ENCODE peak calls at places on chromosomes 6 and 20, in ten cellular contexts. X is fibroblast of lung, Z is esophagus muscularis mucosa, P is glutamatergic neuron, U is IMR-90, W is A673, H is transverse colon, F is endothelial cell, J is MM.1S, O is heart right ventricle. I is an unnamed sample.

GRCh38 chr6:149751239-149751638 is 1.7 kb downstream of the PCMT1 start:
- DNase-seq in U (no peak), W (no peak), J (no peak), X (no peak), H (no peak), Z (no peak), O (no peak), F (no peak), P (no peak), I (no peak)

GRCh38 chr6:30685977-30686907 is at the start of gene PPP1R18:
- DNase-seq in F (peak), P (peak), Z (peak), X (no peak), U (peak), H (peak), J (peak), O (peak), W (peak), I (peak)

GRCh38 chr6:43181942-43182860 is at the start of gene CUL9:
- DNase-seq in J (peak), X (peak), U (peak), W (peak), O (peak), F (peak), Z (no peak), P (peak), H (peak), I (peak)

GRCh38 chr20:50320910-50321796 is 130.5 kb downstream of the CEBPB start:
- DNase-seq in F (peak), O (peak), Z (no peak), P (peak), U (peak), X (peak), J (no peak), H (peak), W (no peak), I (peak)

GRCh38 chr6:22448311-22448711 is 121.1 kb upstream of the HDGFL1 start:
- DNase-seq in X (peak), Z (no peak), P (no peak), F (peak), W (no peak), U (peak), O (no peak), H (no peak), J (no peak), I (no peak)

GRCh38 chr20:52076164-52076563 is 115.4 kb downstream of the ZFP64 start:
- DNase-seq in X (no peak), U (peak), W (peak), H (no peak), O (no peak), J (no peak), Z (no peak), F (no peak), P (no peak), I (no peak)

GRCh38 chr6:16600701-16601100 is 160.6 kb downstream of the ATXN1 start:
- DNase-seq in U (no peak), O (no peak), Z (no peak), H (no peak), X (no peak), F (no peak), W (no peak), P (no peak), J (no peak), I (no peak)

GRCh38 chr6:125169058-125169457 is 15.5 kb downstream of the TPD52L1 start:
- DNase-seq in X (peak), Z (no peak), J (no peak), W (no peak), H (no peak), F (no peak), U (peak), P (no peak), O (no peak), I (no peak)

GRCh38 chr6:42391441-42391840 is 60.3 kb downstream of the TRERF1 start:
- DNase-seq in F (no peak), J (no peak), X (no peak), Z (no peak), H (no peak), O (no peak), P (no peak), U (no peak), W (no peak), I (no peak)

GRCh38 chr6:137749595-137750215 is 117.4 kb upstream of the TNFAIP3 start:
- DNase-seq in P (no peak), X (peak), Z (no peak), U (peak), J (no peak), O (no peak), W (peak), H (no peak), F (no peak), I (no peak)

GRCh38 chr6:7730411-7730810 is 4.5 kb downstream of the BMP6 start:
- DNase-seq in O (no peak), J (no peak), Z (no peak), X (no peak), U (peak), W (no peak), H (no peak), F (no peak), P (no peak), I (no peak)

GRCh38 chr6:11224252-11224965 is 8.1 kb downstream of the NEDD9 start:
- DNase-seq in H (no peak), J (no peak), F (no peak), Z (no peak), X (peak), O (no peak), W (no peak), P (no peak), U (peak), I (no peak)

GRCh38 chr6:16925461-16925860 is 164.2 kb upstream of the ATXN1 start:
- DNase-seq in X (peak), P (no peak), O (no peak), H (no peak), F (no peak), W (no peak), J (no peak), Z (no peak), U (peak), I (no peak)

GRCh38 chr6:111631930-111632460 is 26.3 kb upstream of the TRAF3IP2 start:
- DNase-seq in H (peak), X (no peak), Z (no peak), F (no peak), W (peak), J (no peak), O (no peak), U (no peak), P (no peak), I (no peak)

GRCh38 chr6:158910484-158911075 is 89.4 kb downstream of the RSPH3 start:
- DNase-seq in O (no peak), H (no peak), X (peak), J (no peak), P (no peak), U (no peak), F (no peak), Z (no peak), W (no peak), I (peak)

GRCh38 chr6:169454872-169455204 is 201.2 kb upstream of the THBS2 start:
- DNase-seq in O (no peak), X (no peak), P (no peak), Z (no peak), H (no peak), U (no peak), F (no peak), W (no peak), J (no peak), I (no peak)

GRCh38 chr20:11790047-11790446 is 127.6 kb upstream of the BTBD3 start:
- DNase-seq in W (no peak), O (no peak), Z (no peak), H (no peak), X (no peak), P (no peak), F (no peak), J (peak), U (no peak), I (no peak)

GRCh38 chr20:38175221-38176030 is 10.4 kb upstream of the TGM2 start:
- DNase-seq in W (no peak), F (no peak), X (no peak), Z (no peak), O (no peak), P (no peak), H (no peak), J (no peak), U (no peak), I (no peak)

GRCh38 chr6:167154895-167155294 is 2.9 kb downstream of the GPR31 start:
- DNase-seq in U (no peak), P (no peak), W (no peak), Z (no peak), O (no peak), F (no peak), H (no peak), X (no peak), J (no peak), I (no peak)

GRCh38 chr6:153525998-153526397 is 394.9 kb upstream of the RGS17 start:
- DNase-seq in J (no peak), X (no peak), P (no peak), W (no peak), F (no peak), O (no peak), Z (no peak), H (no peak), U (no peak), I (no peak)

GRCh38 chr20:59756241-59756640 is 151.9 kb downstream of the PHACTR3 start:
- DNase-seq in Z (no peak), J (no peak), U (no peak), P (no peak), O (no peak), H (no peak), W (no peak), X (no peak), F (no peak), I (no peak)

GRCh38 chr6:15658345-15658744 is 4.5 kb downstream of the DTNBP1 start:
- DNase-seq in H (no peak), O (no peak), F (no peak), J (peak), P (no peak), U (no peak), X (no peak), Z (no peak), W (no peak), I (no peak)

GRCh38 chr20:10216146-10216741 is 2.4 kb upstream of the SNAP25 start:
- DNase-seq in U (peak), W (no peak), J (no peak), O (no peak), P (no peak), F (no peak), X (peak), H (no peak), Z (no peak), I (no peak)

GRCh38 chr6:30463651-30464618 is 25.4 kb upstream of the HLA-E start:
- DNase-seq in J (peak), O (no peak), H (peak), U (peak), Z (no peak), X (peak), W (peak), F (no peak), P (no peak), I (peak)

DNA sequence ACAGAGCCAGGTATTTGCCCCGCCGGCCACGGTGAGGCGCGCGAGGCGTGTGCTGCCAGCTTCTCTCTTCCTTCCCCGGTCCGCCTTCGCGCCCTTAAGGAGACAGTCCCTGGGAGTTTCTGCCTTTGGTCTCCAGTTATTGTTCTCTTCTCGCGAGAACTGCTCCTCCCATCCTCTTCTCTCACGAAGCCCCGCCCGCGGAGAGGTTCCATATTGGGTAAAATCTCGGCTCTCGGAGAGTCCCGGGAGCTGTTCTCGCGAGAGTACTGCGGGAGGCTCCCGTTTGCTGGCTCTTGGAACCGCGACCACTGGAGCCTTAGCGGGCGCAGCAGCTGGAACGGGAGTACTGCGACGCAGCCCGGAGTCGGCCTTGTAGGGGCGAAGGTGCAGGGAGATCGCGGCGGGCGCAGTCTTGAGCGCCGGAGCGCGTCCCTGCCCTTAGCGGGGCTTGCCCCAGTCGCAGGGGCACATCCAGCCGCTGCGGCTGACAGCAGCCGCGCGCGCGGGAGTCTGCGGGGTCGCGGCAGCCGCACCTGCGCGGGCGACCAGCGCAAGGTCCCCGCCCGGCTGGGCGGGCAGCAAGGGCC is at the start of gene MAPK14:
- DNase-seq in J (peak), H (peak), X (peak), F (peak), P (peak), O (peak), Z (peak), W (peak), U (peak), I (peak)
- TF ChIP-seq CTCF in J (peak), H (peak), X (peak), F (peak), P (peak), O (peak), Z (peak), W (peak), U (peak), I (peak)

GRCh38 chr20:24151621-24152020 is 163.0 kb upstream of the GGTLC1 start:
- DNase-seq in W (no peak), H (no peak), U (no peak), F (no peak), Z (peak), O (no peak), P (no peak), J (no peak), X (no peak), I (no peak)

GRCh38 chr20:24150406-24150805 is 161.8 kb upstream of the GGTLC1 start:
- DNase-seq in X (no peak), W (no peak), U (no peak), O (no peak), Z (peak), J (no peak), P (no peak), H (no peak), F (no peak), I (no peak)

GRCh38 chr20:24149175-24149574 is 160.6 kb upstream of the GGTLC1 start:
- DNase-seq in O (no peak), U (no peak), P (no peak), H (no peak), W (no peak), X (no peak), J (no peak), F (no peak), Z (peak), I (no peak)

GRCh38 chr20:24148372-24148771 is 159.8 kb upstream of the GGTLC1 start:
- DNase-seq in H (peak), W (no peak), P (no peak), U (no peak), J (peak), O (no peak), X (peak), Z (no peak), F (no peak), I (no peak)

GRCh38 chr20:24149881-24150307 is 161.3 kb upstream of the GGTLC1 start:
- DNase-seq in O (peak), H (no peak), P (peak), Z (peak), J (no peak), U (no peak), F (peak), W (no peak), X (no peak), I (peak)
- TF ChIP-seq CTCF in O (no peak), H (peak), P (peak), Z (no peak), J (no peak), U (peak), F (peak), W (peak), X (peak), I (no peak)

DNA sequence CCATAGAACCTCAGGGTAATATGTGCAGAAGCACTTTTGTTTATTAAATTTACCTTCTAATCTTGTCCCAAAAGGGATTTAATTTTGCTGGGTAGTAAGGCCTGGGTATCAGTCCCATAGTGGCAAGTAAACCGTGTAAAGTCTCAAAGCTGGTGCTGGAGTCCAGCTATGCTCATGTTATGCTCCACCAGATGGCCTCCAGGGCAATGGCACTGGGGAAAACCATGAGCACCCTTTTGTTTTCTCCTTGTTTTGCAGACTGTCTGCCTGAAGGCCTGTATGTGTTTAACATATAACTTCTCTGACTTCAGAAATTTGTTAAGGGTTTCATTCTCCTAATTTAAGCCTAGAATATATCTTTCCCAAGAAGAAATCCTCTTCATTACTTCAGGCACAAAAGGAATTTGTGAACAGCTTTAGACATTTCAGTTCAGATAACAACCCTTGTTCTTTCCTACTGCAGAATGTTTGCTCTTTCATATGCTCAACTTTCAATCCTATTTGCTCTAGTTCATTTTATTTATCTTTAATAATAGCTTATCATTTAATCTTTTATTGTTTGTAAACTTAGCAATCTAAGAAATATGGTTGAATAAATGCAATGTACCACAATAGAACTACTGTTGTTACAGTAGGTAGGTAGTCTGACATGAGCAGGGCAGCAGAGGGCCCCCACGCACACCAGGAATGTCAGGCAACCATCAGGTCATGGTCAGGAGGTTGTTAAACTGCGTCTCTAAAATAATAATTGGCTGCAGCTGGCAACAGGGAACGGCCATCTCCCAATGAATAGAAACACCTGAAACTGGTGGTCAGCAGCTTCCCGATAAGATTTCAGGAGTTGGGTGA is 162.8 kb downstream of the TENT5A start:
- DNase-seq in O (no peak), X (no peak), J (no peak), P (no peak), H (no peak), W (no peak), U (no peak), Z (no peak), F (no peak), I (no peak)
- TF ChIP-seq CTCF in O (no peak), X (no peak), J (no peak), P (no peak), H (no peak), W (no peak), U (no peak), Z (no peak), F (no peak), I (no peak)

GRCh38 chr6:107612762-107613415 is 123.0 kb downstream of the SOBP start:
- DNase-seq in U (no peak), X (peak), P (no peak), O (no peak), Z (no peak), W (no peak), H (no peak), F (no peak), J (no peak), I (no peak)
- TF ChIP-seq CTCF in U (no peak), X (no peak), P (no peak), O (no peak), Z (no peak), W (no peak), H (no peak), F (no peak), J (no peak), I (no peak)

GRCh38 chr6:71119560-71119959 is 162.7 kb upstream of the B3GAT2 start:
- DNase-seq in X (no peak), O (no peak), F (no peak), W (no peak), J (no peak), P (no peak), H (no peak), U (no peak), Z (no peak), I (no peak)
- TF ChIP-seq CTCF in X (no peak), O (no peak), F (no peak), W (no peak), J (no peak), P (no peak), H (no peak), U (no peak), Z (no peak), I (no peak)

GRCh38 chr20:42837456-42837855 is 352.2 kb downstream of the PTPRT start:
- DNase-seq in P (no peak), F (no peak), W (no peak), X (no peak), H (no peak), Z (no peak), O (no peak), U (no peak), J (no peak), I (no peak)
- TF ChIP-seq CTCF in P (no peak), F (no peak), W (no peak), X (no peak), H (no peak), Z (no peak), O (no peak), U (no peak), J (no peak), I (no peak)

I was measured in Calu3.